ENCODE peak calls at places on chromosomes 4 and X, in five cellular contexts. C is tibial nerve, L is cardiac muscle cell, Y is uterus, U is GM06990. K is an unnamed sample.

GRCh38 chrX:31212856-31213748 is 141.3 kb upstream of the FTHL17 start:
- DNase-seq in U (no peak), Y (no peak), C (no peak), L (no peak), K (no peak)

GRCh38 chr4:180437601-180438000 is 1805.6 kb upstream of the TENM3 start:
- DNase-seq in C (no peak), U (no peak), Y (no peak), L (no peak), K (no peak)

GRCh38 chr4:82421796-82422560 is 8.3 kb downstream of the HNRNPDL start:
- DNase-seq in Y (no peak), C (no peak), U (peak), L (no peak), K (no peak)

GRCh38 chr4:177064116-177064515 is 245.6 kb upstream of the NEIL3 start:
- DNase-seq in C (no peak), Y (no peak), L (no peak), U (no peak), K (no peak)

GRCh38 chrX:71081348-71082148 is 13.4 kb upstream of the SNX12 start:
- DNase-seq in C (no peak), L (no peak), U (no peak), Y (no peak), K (no peak)

GRCh38 chr4:179836179-179837075 is 2394.2 kb upstream of the AGA start:
- DNase-seq in Y (no peak), U (no peak), L (no peak), C (no peak), K (no peak)

GRCh38 chr4:17577660-17578481 is 873 bp downstream of the LAP3 start:
- DNase-seq in C (peak), L (peak), U (peak), Y (peak), K (peak)

GRCh38 chrX:97524340-97524739 is 640.6 kb downstream of the RPA4 start:
- DNase-seq in L (no peak), Y (no peak), U (no peak), C (no peak), K (no peak)

GRCh38 chr4:80006935-80007744 is 65.9 kb downstream of the ANTXR2 start:
- DNase-seq in U (no peak), C (no peak), L (no peak), Y (no peak), K (no peak)

GRCh38 chr4:67558493-67558892 is at the start of gene STAP1:
- DNase-seq in Y (no peak), C (no peak), L (no peak), U (peak), K (no peak)

GRCh38 chr4:139760558-139760957 is 94.9 kb downstream of the MGST2 start:
- DNase-seq in U (no peak), Y (no peak), C (no peak), L (no peak), K (no peak)

GRCh38 chr4:3311489-3312171 is 18.8 kb downstream of the RGS12 start:
- DNase-seq in C (no peak), L (no peak), U (no peak), Y (no peak), K (no peak)

GRCh38 chrX:153646620-153647373 is at the start of gene DUSP9:
- DNase-seq in L (peak), U (no peak), Y (peak), C (no peak), K (peak)

GRCh38 chrX:45668686-45669443 is 468.2 kb upstream of the DIPK2B start:
- DNase-seq in C (no peak), U (no peak), Y (no peak), L (no peak), K (no peak)

GRCh38 chrX:150429577-150429976 is 66.5 kb downstream of the MAMLD1 start:
- DNase-seq in L (no peak), Y (no peak), C (no peak), U (no peak), K (no peak)

GRCh38 chr4:105605493-105605892 is 53.1 kb downstream of the ARHGEF38 start:
- DNase-seq in U (peak), C (no peak), Y (no peak), L (no peak), K (no peak)

GRCh38 chrX:42778096-42778495 is at the start of gene PPP1R2C:
- DNase-seq in U (no peak), L (no peak), Y (no peak), C (no peak), K (no peak)

GRCh38 chrX:48498374-48498809 is 10.4 kb upstream of the PORCN start:
- DNase-seq in U (no peak), L (no peak), C (no peak), Y (no peak), K (no peak)

GRCh38 chr4:139076016-139076744 is 60.6 kb downstream of the NOCT start:
- DNase-seq in Y (no peak), C (no peak), U (no peak), L (peak), K (no peak)

GRCh38 chr4:177530561-177530960 is 88.3 kb upstream of the AGA start:
- DNase-seq in U (no peak), Y (no peak), C (no peak), L (no peak), K (no peak)

GRCh38 chr4:141890279-141890678 is 253.9 kb downstream of the IL15 start:
- DNase-seq in C (no peak), L (peak), U (no peak), Y (no peak), K (no peak)

GRCh38 chr4:91325495-91325894 is 978.3 kb upstream of the GRID2 start:
- DNase-seq in L (no peak), C (peak), Y (no peak), U (no peak), K (no peak)

GRCh38 chrX:107659768-107660167 is 31.5 kb downstream of the PRPS1 start:
- DNase-seq in U (no peak), L (peak), Y (no peak), C (peak), K (no peak)

GRCh38 chr4:99811850-99812249 is 4.8 kb upstream of the DAPP1 start:
- DNase-seq in Y (no peak), U (peak), C (peak), L (peak), K (no peak)

GRCh38 chr4:11368701-11369115 is 60.0 kb downstream of the HS3ST1 start:
- DNase-seq in Y (no peak), C (no peak), L (no peak), U (no peak), K (no peak)

GRCh38 chr4:106083065-106083464 is 187.8 kb downstream of the NPNT start:
- DNase-seq in L (no peak), C (no peak), U (no peak), Y (no peak), K (no peak)

GRCh38 chr4:67751260-67751659 is 2.9 kb downstream of the GNRHR start:
- DNase-seq in U (no peak), L (no peak), C (no peak), Y (no peak), K (no peak)

GRCh38 chr4:56674984-56675383 is 6.1 kb downstream of the HOPX start:
- DNase-seq in L (no peak), U (no peak), C (no peak), Y (no peak), K (no peak)

GRCh38 chr4:87835192-87835591 is 2.4 kb downstream of the MEPE start:
- DNase-seq in L (no peak), U (no peak), Y (no peak), C (no peak), K (no peak)

GRCh38 chrX:119273807-119274192 is 37.7 kb downstream of the PGRMC1 start:
- DNase-seq in U (no peak), Y (no peak), C (no peak), L (no peak), K (no peak)

DNA sequence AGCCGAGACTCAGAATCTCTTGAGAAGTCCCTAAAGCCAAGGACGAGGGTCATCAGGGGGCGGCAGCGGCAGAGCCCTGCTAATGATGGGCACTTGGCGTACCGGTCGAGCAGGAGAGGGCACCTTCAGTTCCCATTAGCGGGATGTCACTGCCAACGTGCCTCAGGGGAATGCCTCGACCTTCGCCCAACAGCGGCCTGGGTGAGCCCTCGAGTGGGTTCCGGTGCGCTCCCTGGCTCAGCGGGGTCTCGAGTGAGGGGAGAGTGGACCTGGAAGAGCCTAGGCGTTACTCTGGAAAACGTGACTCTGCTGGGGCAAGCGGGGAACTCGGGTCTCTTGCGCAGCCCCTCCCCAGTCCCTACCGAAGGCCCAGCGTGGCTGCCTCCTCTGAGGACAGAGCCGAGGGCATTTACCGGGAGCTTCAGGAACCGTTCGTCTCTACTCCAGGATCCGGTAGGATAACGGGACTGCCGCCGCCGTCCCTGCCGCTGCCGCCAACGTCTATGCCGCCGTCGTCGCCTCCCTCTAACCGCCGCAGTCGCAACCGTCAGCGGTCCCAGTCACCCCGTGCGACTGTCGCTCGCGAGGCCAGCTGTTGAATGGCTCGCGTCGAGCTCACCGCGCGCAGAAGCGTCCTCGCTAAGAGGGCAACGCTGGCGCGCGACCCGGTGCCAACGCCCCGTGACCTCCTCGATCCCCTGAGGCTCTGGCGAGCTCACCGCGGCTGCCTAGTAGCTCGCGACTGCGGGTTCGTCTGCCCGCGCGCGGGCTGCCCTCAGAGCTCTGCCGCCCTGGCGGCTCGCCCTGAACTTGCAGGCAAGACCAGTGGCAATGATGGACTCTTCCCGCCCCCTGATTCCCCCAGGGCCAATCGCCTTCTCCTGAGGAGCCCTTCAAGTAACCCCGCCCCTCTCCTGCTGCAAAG is 37.1 kb downstream of the PGRMC1 start:
- DNase-seq in Y (no peak), C (no peak), L (peak), U (peak), K (peak)
- TF ChIP-seq CTCF in Y (no peak), C (no peak), L (peak), U (peak), K (no peak)

GRCh38 chrX:68185161-68185560 is 248.1 kb downstream of the OPHN1 start:
- DNase-seq in Y (no peak), U (no peak), C (no peak), L (no peak), K (no peak)

GRCh38 chrX:68179355-68179754 is 253.9 kb downstream of the OPHN1 start:
- DNase-seq in C (no peak), Y (no peak), L (no peak), U (no peak), K (no peak)

GRCh38 chrX:68180501-68181061 is 252.7 kb downstream of the OPHN1 start:
- DNase-seq in U (no peak), L (no peak), Y (no peak), C (no peak), K (no peak)

GRCh38 chrX:68186552-68187262 is 246.6 kb downstream of the OPHN1 start:
- DNase-seq in L (no peak), C (no peak), U (no peak), Y (no peak), K (no peak)

GRCh38 chrX:68183612-68184214 is 249.6 kb downstream of the OPHN1 start:
- DNase-seq in Y (no peak), L (peak), U (no peak), C (no peak), K (no peak)
- TF ChIP-seq CTCF in Y (no peak), L (peak), U (peak), C (no peak), K (no peak)

DNA sequence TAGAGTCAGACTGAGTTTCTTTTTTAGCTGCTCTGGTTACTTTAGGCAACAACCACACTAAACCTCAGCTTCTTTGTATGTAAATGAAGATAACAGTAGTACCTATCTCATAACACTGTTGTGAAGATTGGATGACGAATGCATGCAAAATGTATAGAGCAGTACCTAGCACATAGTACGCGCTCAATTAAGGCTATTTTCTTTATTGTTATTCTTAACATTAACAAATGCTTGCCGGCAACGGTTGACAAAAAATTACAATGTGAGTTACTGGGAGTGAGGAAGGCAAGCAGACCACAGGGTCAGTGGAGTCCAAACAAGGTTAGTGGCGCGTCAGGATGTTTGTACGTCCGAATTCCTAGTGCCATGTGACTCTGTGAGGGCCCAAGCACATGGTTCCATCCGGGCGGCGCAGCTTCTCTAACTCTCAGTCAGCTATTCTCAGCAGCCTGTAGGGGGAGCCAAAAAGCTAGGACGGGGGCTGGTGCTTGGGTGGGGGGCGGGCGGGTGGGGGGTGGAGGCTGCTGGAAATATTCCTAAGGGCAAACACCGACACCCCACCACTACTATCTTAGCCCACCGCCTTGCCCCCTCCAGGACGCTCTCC is 795 bp upstream of the NALF2 start:
- DNase-seq in Y (no peak), U (no peak), C (no peak), L (no peak), K (no peak)
- TF ChIP-seq CTCF in Y (no peak), U (no peak), C (no peak), L (peak), K (no peak)

GRCh38 chrX:131792356-131792749 is 230.7 kb upstream of the STK26 start:
- DNase-seq in Y (peak), L (no peak), U (peak), C (no peak), K (peak)
- TF ChIP-seq CTCF in Y (peak), L (no peak), U (peak), C (no peak), K (peak)

DNA sequence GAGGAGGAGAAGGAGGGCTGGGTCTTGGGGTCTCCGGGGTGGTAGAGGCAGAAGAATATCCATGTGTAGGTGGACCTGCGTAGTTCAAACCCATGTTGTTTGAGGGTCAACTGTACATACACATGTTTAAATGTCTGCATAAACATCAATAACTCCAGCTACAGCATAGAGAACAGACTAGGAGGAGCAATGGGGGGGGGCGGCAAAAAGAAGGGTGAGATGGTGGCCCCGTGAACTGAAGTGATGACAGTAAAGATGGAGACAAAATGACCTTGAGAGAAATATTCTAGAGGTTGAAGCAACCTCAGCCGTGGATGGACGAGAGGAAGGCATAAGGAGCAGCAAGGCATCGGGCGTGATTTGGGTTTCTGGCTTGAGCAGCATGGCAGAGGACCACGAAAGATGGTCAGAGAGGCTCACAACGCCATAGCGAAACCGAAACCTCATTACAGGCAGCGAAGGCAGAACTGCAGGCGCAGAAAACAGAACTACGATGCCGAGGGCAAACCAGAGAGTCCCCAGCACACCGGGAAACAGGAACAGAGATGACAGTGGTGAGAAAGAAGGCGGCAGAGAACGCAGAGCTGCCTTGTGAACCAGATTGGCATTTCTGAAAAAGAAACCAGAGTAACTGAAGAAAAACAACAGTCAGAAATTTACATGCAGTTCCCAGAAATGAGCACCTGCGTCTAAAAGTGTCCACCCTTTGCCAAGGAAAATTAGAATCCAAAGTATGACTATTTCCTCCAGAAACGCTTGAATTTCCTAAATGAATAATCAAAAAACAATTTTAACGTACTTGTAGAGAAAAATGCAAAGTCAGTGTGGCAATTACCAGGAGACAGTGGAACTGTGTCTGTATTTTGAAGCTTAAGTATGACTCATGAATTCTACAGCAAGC is 50.2 kb upstream of the ENPP6 start:
- DNase-seq in C (peak), Y (no peak), L (no peak), U (peak), K (no peak)
- TF ChIP-seq CTCF in C (no peak), Y (no peak), L (no peak), U (no peak), K (no peak)

DNA sequence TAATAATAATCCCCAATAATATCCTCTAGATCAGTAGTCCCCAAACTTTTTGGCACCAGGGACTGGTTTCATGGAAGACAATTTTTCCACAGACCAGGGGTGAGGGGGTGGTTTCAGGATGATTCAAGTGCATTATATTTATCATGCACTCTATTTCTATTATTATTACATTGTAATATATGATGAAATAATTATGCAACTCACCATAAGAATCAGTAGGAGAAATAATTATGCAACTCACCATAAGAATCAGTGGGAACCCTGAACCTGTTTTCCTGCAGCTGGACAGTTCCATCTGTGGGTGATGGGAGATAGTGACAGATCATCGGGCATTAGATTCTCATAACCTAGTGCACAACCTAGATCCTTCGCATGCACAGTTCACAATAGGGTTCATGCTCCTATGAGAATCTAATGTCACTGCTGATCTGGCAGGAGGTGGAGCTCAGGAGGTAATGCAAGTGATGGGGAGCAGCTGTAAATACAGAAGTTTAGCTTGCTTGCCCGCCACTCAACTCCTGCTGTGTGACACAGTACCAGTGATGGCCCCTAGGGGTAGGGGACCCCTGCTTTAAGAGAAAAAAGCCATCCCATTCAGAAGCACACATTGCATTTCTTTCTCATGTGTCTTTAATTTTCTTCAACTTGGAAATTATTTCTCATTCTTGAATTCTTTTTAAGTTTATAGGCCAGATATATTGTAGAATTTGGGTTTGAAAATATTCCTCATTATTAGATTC is 16.0 kb upstream of the SH3RF1 start:
- DNase-seq in U (no peak), Y (no peak), C (no peak), L (no peak), K (no peak)
- TF ChIP-seq CTCF in U (peak), Y (no peak), C (no peak), L (no peak), K (no peak)

DNA sequence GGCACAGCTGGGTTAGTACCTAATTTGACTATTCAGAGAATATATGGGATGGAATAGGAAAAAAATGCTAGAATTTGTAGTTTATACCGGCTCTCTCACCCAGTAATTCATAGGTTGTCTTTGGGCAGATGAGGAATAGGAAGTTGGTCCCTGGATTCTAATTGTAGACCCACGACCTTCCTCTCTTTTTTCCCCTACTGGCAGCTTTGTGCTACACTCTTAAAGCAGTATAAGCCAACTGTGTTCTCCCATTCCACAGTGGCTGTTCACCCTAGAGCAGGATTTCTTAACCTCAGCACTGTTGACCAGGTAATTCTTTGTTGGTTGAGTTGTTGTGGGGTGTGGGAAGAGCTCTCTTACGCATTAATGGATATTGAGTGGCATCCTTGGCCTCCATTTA is 92.9 kb downstream of the FNIP2 start:
- DNase-seq in U (no peak), C (no peak), L (no peak), Y (no peak), K (no peak)
- TF ChIP-seq CTCF in U (peak), C (no peak), L (no peak), Y (no peak), K (no peak)

GRCh38 chrX:10079155-10079711 is 77.5 kb upstream of the CLCN4 start:
- DNase-seq in Y (no peak), L (no peak), U (no peak), C (no peak), K (peak)
- TF ChIP-seq CTCF in Y (no peak), L (no peak), U (no peak), C (no peak), K (no peak)

K was measured in sigmoid colon.